ENCODE peak calls at places on chromosomes 1 and 21, in eight cellular contexts. R, Y, M, Z, W, O, P and V are unnamed samples.

GRCh38 chr1:163535401-163535800 is 213.6 kb downstream of the NUF2 start:
- DNase-seq in Y (no peak), W (no peak), Z (no peak), R (no peak), M (no peak), O (no peak), P (no peak), V (no peak)

GRCh38 chr1:212856755-212857154 is 1.3 kb upstream of the FLVCR1 start:
- DNase-seq in O (no peak), M (no peak), Z (no peak), P (no peak), Y (no peak), W (no peak), R (no peak), V (no peak)

GRCh38 chr1:245953876-245954660 is 553.0 kb downstream of the SMYD3 start:
- DNase-seq in W (no peak), M (no peak), R (no peak), Z (no peak), O (no peak), P (no peak), Y (no peak), V (peak; percentile 63)

GRCh38 chr1:17233675-17234074 is 15.2 kb upstream of the PADI3 start:
- DNase-seq in P (no peak), Z (no peak), Y (peak; percentile 80), W (no peak), R (peak; percentile 96), O (peak; percentile 92), M (peak; percentile 88), V (no peak)

GRCh38 chr21:43297411-43297981 is 128.7 kb downstream of the CRYAA start:
- DNase-seq in Y (peak; percentile 55), W (no peak), R (no peak), M (no peak), Z (no peak), P (no peak), O (no peak), V (no peak)

GRCh38 chr1:198904356-198904755 is 265.5 kb downstream of the PTPRC start:
- DNase-seq in R (no peak), M (no peak), P (no peak), O (no peak), Z (no peak), W (no peak), Y (no peak), V (no peak)

GRCh38 chr1:205709059-205709398 is 28.7 kb upstream of the SLC45A3 start:
- DNase-seq in Y (no peak), R (peak; percentile 80), O (no peak), P (no peak), Z (no peak), W (no peak), M (no peak), V (no peak)

GRCh38 chr1:30965914-30966313 is 57.4 kb upstream of the SDC3 start:
- DNase-seq in R (no peak), W (no peak), Y (no peak), O (no peak), M (no peak), P (no peak), Z (no peak), V (no peak)

GRCh38 chr21:46009951-46010655 is 28.5 kb downstream of the COL6A1 start:
- DNase-seq in P (no peak), Y (peak; percentile 30), Z (no peak), W (no peak), R (no peak), M (no peak), O (no peak), V (no peak)

GRCh38 chr1:32724678-32725594 is 22.4 kb upstream of the SYNC start:
- DNase-seq in M (peak; percentile 65), W (peak; percentile 74), Z (no peak), P (no peak), O (no peak), R (peak; percentile 88), Y (no peak), V (peak; percentile 19)

GRCh38 chr1:204102719-204103118 is 29.8 kb downstream of the SOX13 start:
- DNase-seq in Y (no peak), R (no peak), O (no peak), P (no peak), W (no peak), M (no peak), Z (no peak), V (no peak)

GRCh38 chr1:170670751-170671628 is 7.1 kb downstream of the PRRX1 start:
- DNase-seq in Z (no peak), O (no peak), R (peak; percentile 69), Y (peak; percentile 38), W (no peak), M (peak; percentile 65), P (no peak), V (peak; percentile 51)

GRCh38 chr1:180953791-180954721 is 41.4 kb downstream of the KIAA1614 start:
- DNase-seq in Z (peak; percentile 70), O (no peak), R (peak; percentile 43), M (peak; percentile 79), P (peak; percentile 75), W (peak; percentile 68), Y (peak; percentile 91), V (peak; percentile 76)
- H3K4me3 ChIP-seq in Z (peak overlapping the region; percentile 78), O (peak overlapping the region; percentile 57), R (peak overlapping the region; percentile 31), M (peak overlapping the region; percentile 57), P (peak overlapping the region; percentile 65), W (peak overlapping the region; percentile 62), Y (peak overlapping the region; percentile 44), V (peak overlapping the region; percentile 46)

GRCh38 chr1:164914208-164914607 is 355.2 kb downstream of the PBX1 start:
- DNase-seq in M (no peak), P (no peak), Z (no peak), R (peak; percentile 12), O (no peak), W (no peak), Y (no peak), V (no peak)
- TF ChIP-seq CTCF in M (no peak), P (no peak), Z (peak; percentile 17), R (peak; percentile 14), O (no peak), W (no peak), Y (no peak), V (no peak)

GRCh38 chr1:168637350-168637991 is 61.1 kb downstream of the XCL1 start:
- DNase-seq in W (no peak), O (peak; percentile 38), Z (no peak), P (no peak), Y (no peak), R (no peak), M (no peak), V (peak; percentile 64)

GRCh38 chr1:168636200-168636599 is 59.8 kb downstream of the XCL1 start:
- DNase-seq in O (no peak), Z (no peak), R (no peak), M (no peak), P (no peak), Y (no peak), W (no peak), V (no peak)

GRCh38 chr1:168638884-168639283 is 62.5 kb downstream of the XCL1 start:
- DNase-seq in M (no peak), Z (no peak), W (no peak), Y (no peak), R (no peak), P (no peak), O (no peak), V (no peak)

GRCh38 chr1:168635129-168635528 is 58.7 kb downstream of the XCL1 start:
- DNase-seq in Z (no peak), R (no peak), Y (no peak), O (no peak), W (no peak), M (no peak), P (no peak), V (no peak)

DNA sequence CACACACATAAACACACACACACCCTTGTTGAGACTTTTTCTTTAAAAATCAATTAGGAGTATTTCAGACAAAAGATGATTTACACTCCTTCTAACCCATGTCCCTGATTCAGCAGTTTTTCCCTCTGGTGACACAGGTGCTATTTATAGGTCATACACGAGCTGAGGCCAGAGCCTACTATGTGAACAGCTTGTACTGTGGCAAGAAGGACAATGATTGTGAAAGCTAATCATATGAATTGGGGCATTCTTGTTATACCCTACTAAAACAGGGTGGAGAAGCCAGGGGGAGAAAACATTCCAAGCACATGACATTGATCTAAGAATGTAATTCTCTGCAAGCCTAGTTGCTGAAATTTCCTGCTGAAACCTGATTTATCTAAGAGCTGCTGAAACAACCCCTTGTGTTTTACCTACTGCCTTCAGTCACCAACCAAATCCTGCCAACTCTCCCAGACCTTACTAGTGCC is 60.3 kb downstream of the XCL1 start:
- DNase-seq in O (no peak), W (peak; percentile 66), Z (no peak), Y (no peak), P (no peak), R (peak; percentile 56), M (no peak), V (no peak)
- H3K4me3 ChIP-seq in O (no peak overlapping the region), W (no peak overlapping the region), Z (no peak overlapping the region), Y (no peak overlapping the region), P (no peak overlapping the region), R (no peak overlapping the region), M (no peak overlapping the region), V (no peak overlapping the region)

DNA sequence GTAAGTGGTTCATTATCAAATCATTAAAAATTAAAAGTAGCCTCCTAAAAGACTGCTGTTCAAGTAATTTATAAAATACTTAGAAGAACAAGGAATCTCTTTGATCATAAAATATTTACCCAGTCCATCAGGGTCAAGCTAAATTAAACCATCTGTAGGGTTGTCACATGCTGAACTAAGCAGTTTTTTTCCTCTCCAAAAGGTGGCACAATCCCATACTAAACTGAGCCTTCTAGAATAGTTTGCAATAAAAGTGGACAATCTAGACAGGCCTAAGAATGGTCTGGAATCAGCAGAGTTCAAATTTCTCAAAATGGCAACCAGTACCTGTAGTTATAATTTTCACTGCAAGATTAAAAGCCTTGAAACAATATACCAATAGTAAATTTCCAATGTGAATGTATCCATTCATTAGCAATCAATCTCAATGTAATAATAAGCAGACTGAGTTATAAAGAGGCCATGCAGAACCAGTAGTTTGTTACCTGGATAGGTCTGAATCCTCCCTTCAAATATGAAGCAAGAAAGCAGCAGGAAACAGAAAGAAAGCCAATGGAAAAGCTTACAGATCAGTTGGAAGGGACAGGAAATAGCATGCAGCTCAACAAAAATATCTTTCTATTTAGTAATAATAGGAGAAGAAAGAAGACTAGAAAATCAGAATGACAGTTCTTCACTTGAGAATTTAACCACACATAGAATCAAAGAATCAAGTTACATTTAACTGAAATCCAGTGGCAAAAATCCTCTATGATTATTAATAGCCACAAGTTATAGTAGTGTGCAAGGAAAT is 194.6 kb downstream of the EIF4G3 start:
- DNase-seq in O (peak; percentile 18), Z (no peak), M (no peak), R (peak; percentile 46), P (no peak), Y (no peak), W (no peak), V (no peak)
- TF ChIP-seq CTCF in O (peak; percentile 43), Z (no peak), M (peak; percentile 27), R (peak; percentile 29), P (peak; percentile 34), Y (no peak), W (no peak), V (no peak)

GRCh38 chr1:114755006-114755936 is 2.5 kb downstream of the CSDE1 start:
- DNase-seq in P (no peak), O (no peak), M (no peak), Z (no peak), W (no peak), Y (no peak), R (no peak), V (no peak)
- H3K4me3 ChIP-seq in P (peak overlapping the region; percentile 82), O (peak overlapping the region; percentile 89), M (peak overlapping the region; percentile 93), Z (no peak overlapping the region), W (peak overlapping the region; percentile 94), Y (no peak overlapping the region), R (peak overlapping the region; percentile 88), V (peak overlapping the region; percentile 94)

GRCh38 chr1:152451254-152451653 is 37.2 kb upstream of the CRNN start:
- DNase-seq in O (no peak), W (no peak), Z (no peak), M (no peak), R (no peak), P (no peak), Y (no peak), V (no peak)
- TF ChIP-seq CTCF in O (peak; percentile 74), W (no peak), Z (no peak), M (no peak), R (peak; percentile 13), P (no peak), Y (no peak), V (no peak)